ENCODE peak calls at places on chromosome 16, in five cellular contexts. T is ascending aorta, Y is hepatocyte, J is GM23338, O is sigmoid colon. K is an unnamed sample. For H3K4me1, the result is how much of the 10 kb centered on the place peaks cover.

GRCh38 chr16:54031107-54031760 is 255.4 kb downstream of the IRX3 start:
- DNase-seq in T (no peak), Y (no peak), J (no peak), O (no peak), K (no peak)

GRCh38 chr16:73054732-73055481 is 7.0 kb upstream of the ZFHX3 start:
- DNase-seq in T (no peak), Y (no peak), J (peak), O (peak), K (no peak)

GRCh38 chr16:49588061-49588460 is 214.5 kb downstream of the C16orf78 start:
- DNase-seq in T (no peak), Y (no peak), J (no peak), O (peak), K (no peak)

GRCh38 chr16:675884-676564 is 553 bp downstream of the RHBDL1 start:
- DNase-seq in T (no peak), Y (peak), J (peak), O (no peak), K (no peak)

GRCh38 chr16:89154390-89155183 is 17.0 kb upstream of the CDH15 start:
- DNase-seq in T (no peak), Y (no peak), J (no peak), O (no peak), K (no peak)

GRCh38 chr16:73172621-73173312 is 124.8 kb upstream of the ZFHX3 start:
- DNase-seq in T (no peak), Y (peak), J (peak), O (peak), K (no peak)

GRCh38 chr16:23124315-23124714 is 24.9 kb downstream of the USP31 start:
- DNase-seq in T (no peak), Y (no peak), J (no peak), O (peak), K (no peak)

GRCh38 chr16:81610144-81610842 is 165.7 kb downstream of the CMIP start:
- DNase-seq in T (peak), Y (peak), J (no peak), O (peak), K (no peak)

GRCh38 chr16:4862639-4863038 is 15.4 kb downstream of the UBN1 start:
- DNase-seq in T (no peak), Y (no peak), J (no peak), O (no peak), K (no peak)

GRCh38 chr16:66159987-66160386 is 206.5 kb upstream of the CDH5 start:
- DNase-seq in T (no peak), Y (no peak), J (no peak), O (no peak), K (no peak)

GRCh38 chr16:14070877-14071575 is at the start of gene MRTFB:
- DNase-seq in T (no peak), Y (peak), J (peak), O (peak), K (peak)

GRCh38 chr16:74623214-74623842 is 16.4 kb upstream of the GLG1 start:
- DNase-seq in T (no peak), Y (peak), J (peak), O (no peak), K (no peak)

GRCh38 chr16:30095166-30096078 is 591 bp downstream of the YPEL3 start:
- DNase-seq in T (no peak), Y (no peak), J (peak), O (no peak), K (no peak)

GRCh38 chr16:75236736-75237397 is 14.6 kb downstream of the BCAR1 start:
- DNase-seq in T (no peak), Y (no peak), J (no peak), O (no peak), K (no peak)

GRCh38 chr16:630815-631405 is at the start of gene WFIKKN1:
- DNase-seq in T (no peak), Y (no peak), J (peak), O (no peak), K (no peak)

GRCh38 chr16:53668869-53669268 is 34.8 kb downstream of the RPGRIP1L start:
- DNase-seq in T (no peak), Y (no peak), J (no peak), O (no peak), K (no peak)

DNA sequence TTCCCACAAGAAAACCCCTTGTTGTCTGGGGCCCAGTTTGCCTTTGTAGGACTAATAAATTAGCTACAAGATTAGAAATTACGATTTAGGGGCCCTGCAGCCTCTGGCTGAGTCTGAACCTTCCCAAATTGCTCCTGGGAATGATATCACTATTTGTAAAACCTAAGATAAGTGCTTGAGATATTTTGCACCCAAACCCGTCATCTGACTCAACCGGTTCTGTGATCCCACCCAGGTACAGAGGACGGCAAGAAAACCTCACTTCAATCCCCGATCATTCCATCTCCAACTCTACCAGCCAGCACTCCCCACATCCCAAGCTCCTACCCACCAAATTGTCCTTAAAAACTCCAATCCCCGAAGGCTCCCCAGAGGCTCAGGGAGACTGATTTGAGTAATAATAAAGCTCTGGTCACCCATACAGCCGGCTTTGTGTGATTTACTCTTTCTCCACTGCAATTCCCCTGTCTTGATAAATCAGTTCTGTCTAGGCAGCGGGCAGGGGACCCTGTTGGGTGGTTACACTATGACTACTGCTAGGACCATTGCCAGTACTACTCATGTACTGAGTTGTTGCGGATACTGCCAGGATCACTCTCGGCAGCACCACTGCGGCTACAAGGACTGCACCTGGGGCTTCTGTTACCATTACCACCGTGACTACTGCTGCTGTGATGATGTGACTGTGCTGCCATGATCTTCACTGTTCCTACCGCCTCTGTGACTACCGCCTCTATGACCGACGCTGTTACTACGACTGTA is 73.1 kb downstream of the IRF8 start:
- DNase-seq in T (no peak), Y (no peak), J (no peak), O (no peak), K (no peak)
- H3K4me1 ChIP-seq in T (under half), Y (under half), J (under half), O (under half), K (under half)

GRCh38 chr16:31486036-31486435 is 3.1 kb downstream of the SLC5A2 start:
- DNase-seq in T (no peak), Y (no peak), J (no peak), O (no peak), K (no peak)

GRCh38 chr16:31487076-31487719 is 4.3 kb downstream of the SLC5A2 start:
- DNase-seq in T (no peak), Y (no peak), J (no peak), O (no peak), K (no peak)

GRCh38 chr16:31489616-31490584 is 7.0 kb downstream of the SLC5A2 start:
- DNase-seq in T (no peak), Y (no peak), J (no peak), O (no peak), K (no peak)

GRCh38 chr16:31488630-31489564 is 6.0 kb downstream of the SLC5A2 start:
- DNase-seq in T (no peak), Y (no peak), J (peak), O (no peak), K (no peak)

DNA sequence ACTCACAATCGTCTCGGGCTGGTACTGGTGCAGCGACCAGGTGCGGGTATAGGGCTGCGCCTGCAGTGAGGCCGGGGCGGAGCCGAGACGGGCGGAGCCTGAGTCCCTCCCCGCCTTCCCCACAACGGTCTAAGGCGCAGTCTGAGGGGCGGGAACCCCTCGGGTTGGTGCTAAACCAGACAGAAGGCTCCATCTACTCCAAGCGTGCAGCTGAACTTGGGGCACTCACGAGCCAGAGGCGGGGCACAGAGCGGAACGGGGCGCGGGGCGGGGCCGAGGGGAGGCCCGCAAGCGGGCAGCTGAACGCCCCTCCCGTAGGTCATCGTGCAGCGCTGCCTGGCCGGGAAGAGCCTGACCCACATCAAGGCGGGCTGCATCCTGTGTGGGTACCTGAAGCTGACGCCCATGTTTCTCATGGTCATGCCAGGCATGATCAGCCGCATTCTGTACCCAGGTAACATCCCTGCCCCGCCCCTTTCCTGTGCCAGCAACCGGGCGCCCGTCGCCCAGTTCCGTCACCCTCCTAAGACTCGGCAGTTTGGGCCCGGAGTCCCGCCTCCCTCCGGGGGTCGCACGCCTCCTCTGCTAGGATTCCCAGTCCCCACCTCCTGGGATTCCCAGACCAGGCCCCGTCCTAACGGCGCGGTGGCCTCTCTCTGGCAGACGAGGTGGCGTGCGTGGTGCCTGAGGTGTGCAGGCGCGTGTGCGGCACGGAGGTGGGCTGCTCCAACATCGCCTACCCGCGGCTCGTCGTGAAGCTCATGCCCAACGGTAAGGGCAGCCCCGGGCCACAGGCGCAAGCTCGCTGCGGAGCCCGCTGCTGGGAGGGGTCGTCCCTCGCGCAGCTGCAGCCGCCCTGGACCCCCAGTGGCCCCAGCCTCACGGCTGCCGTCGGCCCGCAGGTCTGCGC is 5.1 kb downstream of the SLC5A2 start:
- DNase-seq in T (no peak), Y (peak), J (peak), O (no peak), K (no peak)
- H3K4me3 ChIP-seq in T (peak), Y (peak), J (peak), O (peak), K (peak)

DNA sequence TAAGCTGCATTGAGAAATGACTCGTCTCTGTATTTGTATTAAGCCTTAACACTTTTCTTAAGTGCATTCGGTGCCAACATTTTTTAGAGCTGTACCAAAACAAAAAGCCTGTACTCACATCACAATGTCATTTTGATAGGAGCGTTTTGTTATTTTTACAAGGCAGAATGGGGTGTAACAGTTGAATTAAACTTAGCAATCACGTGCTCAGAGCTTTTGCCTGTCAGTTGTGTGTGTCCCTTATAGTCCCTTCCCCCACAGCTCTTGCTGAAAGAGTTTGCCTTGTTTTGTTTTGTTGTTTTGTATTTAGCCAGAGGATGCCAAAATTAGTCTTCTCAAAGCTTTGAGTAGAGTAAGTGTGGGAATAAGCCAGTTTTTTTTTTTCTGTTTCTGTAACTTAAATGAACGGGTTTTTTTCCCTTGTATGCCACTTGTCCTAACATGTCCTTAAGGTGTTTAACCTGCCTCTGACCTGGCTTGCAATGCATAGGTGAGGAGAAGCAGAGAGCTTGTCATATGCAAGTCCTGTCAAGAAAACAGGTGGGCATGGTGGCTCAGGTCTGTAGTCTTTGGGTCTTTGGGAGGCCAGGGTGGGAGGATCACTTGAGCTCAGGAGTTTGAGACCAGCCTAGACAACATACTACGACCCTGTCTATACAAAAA is 4.6 kb upstream of the MAPK8IP3 start:
- DNase-seq in T (no peak), Y (no peak), J (no peak), O (no peak), K (no peak)
- H3K4me1 ChIP-seq in T (under half), Y (under half), J (under half), O (under half), K (under half)

DNA sequence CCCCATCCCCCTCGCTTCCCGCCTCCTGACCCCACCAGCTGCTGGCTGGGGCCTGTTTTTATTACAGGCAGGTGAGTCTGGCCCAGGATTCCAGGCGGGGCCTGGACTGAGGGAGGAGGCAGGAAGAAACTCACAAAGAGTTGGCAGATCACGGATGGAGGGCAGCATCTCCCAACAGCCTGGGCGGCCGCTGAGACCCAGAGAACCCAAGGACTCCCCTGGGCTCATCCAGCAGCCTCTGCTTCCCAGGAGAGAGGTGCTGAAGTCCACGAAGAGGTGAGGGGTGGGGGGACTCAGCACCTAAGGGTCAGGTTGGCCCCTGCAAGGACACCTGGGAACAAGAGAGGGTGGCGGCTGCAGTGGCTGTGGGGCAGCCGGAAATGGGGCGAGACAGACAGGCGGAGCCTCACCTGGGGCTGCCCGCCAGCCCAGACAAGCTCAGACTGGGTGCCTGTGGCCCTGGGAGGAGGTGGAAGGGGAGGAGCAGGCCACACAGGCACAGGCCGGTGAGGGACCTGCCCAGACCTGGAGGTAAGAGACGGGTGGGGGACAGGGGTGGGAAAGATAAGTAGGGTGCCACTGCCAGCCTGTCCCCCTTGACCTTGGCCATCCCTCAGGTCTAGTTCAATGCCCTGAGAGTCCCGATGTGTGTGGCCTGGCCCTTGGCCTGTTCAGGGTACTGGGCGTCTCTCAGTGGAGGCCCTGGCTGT is 8.7 kb upstream of the ADGRG1 start:
- DNase-seq in T (no peak), Y (peak), J (peak), O (peak), K (no peak)
- H3K4me3 ChIP-seq in T (no peak), Y (peak), J (no peak), O (no peak), K (no peak)

GRCh38 chr16:71915350-71915749 is 20.0 kb downstream of the IST1 start:
- DNase-seq in T (no peak), Y (no peak), J (no peak), O (no peak), K (no peak)
- H3K4me1 ChIP-seq in T (under half), Y (under half), J (under half), O (under half), K (under half)

GRCh38 chr16:84004442-84004841 is 36.4 kb downstream of the NECAB2 start:
- DNase-seq in T (no peak), Y (no peak), J (no peak), O (no peak), K (no peak)

GRCh38 chr16:84003001-84003400 is 35.0 kb downstream of the NECAB2 start:
- DNase-seq in T (no peak), Y (no peak), J (no peak), O (no peak), K (no peak)

GRCh38 chr16:84007520-84007919 is 35.1 kb downstream of the SLC38A8 start:
- DNase-seq in T (no peak), Y (no peak), J (no peak), O (no peak), K (no peak)

GRCh38 chr16:84007946-84008345 is 34.6 kb downstream of the SLC38A8 start:
- DNase-seq in T (no peak), Y (no peak), J (no peak), O (no peak), K (no peak)

DNA sequence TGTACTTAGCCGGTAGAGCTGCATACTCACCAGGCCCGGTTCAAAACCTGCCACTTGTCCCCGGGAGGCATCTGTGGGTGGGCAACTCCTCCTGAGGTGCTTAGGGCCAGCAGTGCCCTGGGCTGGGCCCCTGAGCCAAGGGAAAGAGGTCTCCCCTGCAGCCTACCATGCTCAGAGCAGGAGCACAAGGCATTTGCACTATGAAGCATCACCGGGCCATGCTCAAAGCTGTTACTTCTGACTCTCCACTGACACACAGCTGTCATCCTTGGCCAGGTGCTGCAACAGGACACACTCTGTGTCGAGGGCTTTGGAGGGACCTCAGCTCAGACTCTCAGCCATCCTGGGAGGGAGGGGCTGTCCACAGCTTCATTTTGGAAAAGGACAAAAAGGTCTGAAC is 37.2 kb downstream of the SLC38A8 start:
- DNase-seq in T (no peak), Y (no peak), J (no peak), O (no peak), K (no peak)
- H3K4me3 ChIP-seq in T (no peak), Y (no peak), J (no peak), O (no peak), K (no peak)

DNA sequence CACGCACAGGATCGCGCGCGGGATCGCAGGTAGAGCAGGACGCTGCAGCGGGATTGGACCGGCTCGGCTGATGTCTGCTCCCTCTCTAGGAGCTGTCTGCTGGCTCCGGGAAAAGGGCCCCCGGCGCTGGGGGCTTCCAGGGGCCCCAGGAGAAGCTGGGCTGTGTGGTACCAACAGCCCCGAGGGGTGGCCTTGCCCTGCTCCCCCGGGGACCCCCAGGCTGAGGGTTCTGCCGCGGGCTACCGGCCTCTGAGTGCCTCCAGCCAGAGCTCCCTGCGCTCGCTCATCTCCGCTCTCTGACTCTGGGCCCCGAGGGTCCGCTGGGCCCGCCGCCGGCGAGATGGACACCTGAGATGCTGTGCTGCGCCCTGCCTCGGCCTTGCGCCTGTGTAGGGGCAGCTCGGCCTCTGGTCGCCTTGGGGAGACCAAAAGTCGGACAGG is 1.4 kb upstream of the PAQR4 start:
- DNase-seq in T (no peak), Y (no peak), J (no peak), O (no peak), K (no peak)
- H3K4me1 ChIP-seq in T (under half), Y (under half), J (under half), O (under half), K (under half)

DNA sequence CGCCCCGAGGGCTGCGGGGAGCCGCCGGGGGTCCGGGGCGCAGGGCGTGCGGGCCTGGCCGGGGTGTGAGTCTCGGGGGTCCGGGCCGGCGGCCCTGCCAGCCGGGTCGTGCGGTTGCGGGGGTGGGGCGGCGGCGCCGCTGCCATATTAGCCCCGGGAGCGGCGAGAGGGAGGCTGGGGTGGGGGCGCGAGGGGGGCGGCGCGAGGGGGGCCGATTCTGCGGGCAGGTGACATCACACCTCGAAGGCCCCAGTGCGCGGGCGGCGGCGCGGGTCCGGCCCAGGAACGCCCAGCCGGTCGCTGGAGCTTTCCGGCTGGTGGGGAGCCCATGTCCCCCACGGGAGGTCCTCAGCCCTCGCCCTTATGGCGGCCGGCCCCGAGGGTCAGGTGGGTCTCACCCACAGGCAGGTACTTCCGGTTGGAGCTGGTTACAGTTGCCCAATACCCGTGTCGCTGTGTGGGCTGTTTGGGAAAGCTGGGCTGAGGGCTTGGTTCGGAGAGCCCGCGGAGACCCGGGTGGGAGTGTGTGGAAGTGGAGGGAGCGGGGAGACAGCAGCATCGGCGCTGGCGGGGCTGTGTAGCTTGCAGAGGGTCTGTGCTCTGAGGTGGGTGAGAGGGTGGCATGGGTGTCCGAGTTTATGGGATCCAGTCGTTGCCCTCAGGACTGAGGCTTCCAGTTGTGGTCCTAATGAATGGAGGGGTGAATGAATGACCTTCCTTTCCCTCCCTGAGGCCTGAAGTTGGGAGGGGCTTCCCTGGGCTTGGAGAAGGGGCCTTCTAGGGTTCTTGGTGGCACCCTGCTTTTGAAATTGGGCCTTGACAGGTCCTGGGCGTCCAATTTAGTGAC is 804 bp downstream of the ATP6V0C start:
- DNase-seq in T (no peak), Y (peak), J (peak), O (peak), K (no peak)
- H3K4me3 ChIP-seq in T (peak), Y (peak), J (peak), O (peak), K (peak)

GRCh38 chr16:57628008-57628781 is at the start of gene ADGRG1:
- DNase-seq in T (peak), Y (peak), J (peak), O (peak), K (no peak)
- H3K4me1 ChIP-seq in T (under half), Y (under half), J (under half), O (under half), K (under half)

GRCh38 chr16:7268182-7268581 is 64.5 kb upstream of the RBFOX1 start:
- DNase-seq in T (no peak), Y (peak), J (peak), O (no peak), K (peak)
- H3K4me3 ChIP-seq in T (no peak), Y (no peak), J (no peak), O (no peak), K (no peak)